ENCODE peak calls at places on chromosomes 6 and 20, in five cellular contexts. G is cardiac muscle cell, L is psoas muscle, E is lung, J is mesenchymal stem cell. I is an unnamed sample.

GRCh38 chr6:33815854-33816253 is 12.1 kb upstream of the MLN start:
- DNase-seq in J (peak), L (no peak), E (no peak), G (peak), I (no peak)

GRCh38 chr20:38970302-38970701 is 8.2 kb downstream of the DHX35 start:
- DNase-seq in L (no peak), E (no peak), J (peak), G (no peak), I (no peak)

GRCh38 chr6:118400582-118400981 is 147.5 kb upstream of the PLN start:
- DNase-seq in G (no peak), E (no peak), L (no peak), J (peak), I (no peak)

GRCh38 chr6:133705071-133705470 is 183.8 kb upstream of the TCF21 start:
- DNase-seq in J (no peak), E (no peak), L (no peak), G (no peak), I (no peak)

GRCh38 chr20:53943522-53944291 is 126.7 kb downstream of the BCAS1 start:
- DNase-seq in L (no peak), G (peak), E (no peak), J (peak), I (no peak)

GRCh38 chr6:48990746-48991145 is 472.3 kb downstream of the MMUT start:
- DNase-seq in J (no peak), G (no peak), E (no peak), L (no peak), I (no peak)

GRCh38 chr6:135054575-135055498 is at the start of gene HBS1L:
- DNase-seq in L (peak), G (peak), J (peak), E (peak), I (peak)

GRCh38 chr6:114063956-114064355 is 93.0 kb upstream of the HDAC2 start:
- DNase-seq in E (no peak), L (no peak), G (no peak), J (no peak), I (no peak)

GRCh38 chr6:35534396-35535170 is 21.9 kb upstream of the TULP1 start:
- DNase-seq in G (no peak), L (no peak), J (no peak), E (no peak), I (no peak)

GRCh38 chr6:142839686-142840040 is 105.3 kb downstream of the HIVEP2 start:
- DNase-seq in G (no peak), L (no peak), J (peak), E (no peak), I (no peak)
- H3K4me3 ChIP-seq in G (no peak), L (no peak), J (no peak), E (no peak), I (no peak)

GRCh38 chr20:20837574-20838021 is 125.2 kb upstream of the RALGAPA2 start:
- DNase-seq in L (peak), E (peak), J (peak), G (peak), I (peak)
- H3K4me3 ChIP-seq in L (peak), E (no peak), J (no peak), G (no peak), I (peak)

GRCh38 chr6:108873971-108874370 is 25.7 kb downstream of the ARMC2 start:
- DNase-seq in J (no peak), G (no peak), L (no peak), E (no peak), I (no peak)
- H3K4me3 ChIP-seq in J (no peak), G (no peak), L (no peak), E (no peak), I (no peak)

DNA sequence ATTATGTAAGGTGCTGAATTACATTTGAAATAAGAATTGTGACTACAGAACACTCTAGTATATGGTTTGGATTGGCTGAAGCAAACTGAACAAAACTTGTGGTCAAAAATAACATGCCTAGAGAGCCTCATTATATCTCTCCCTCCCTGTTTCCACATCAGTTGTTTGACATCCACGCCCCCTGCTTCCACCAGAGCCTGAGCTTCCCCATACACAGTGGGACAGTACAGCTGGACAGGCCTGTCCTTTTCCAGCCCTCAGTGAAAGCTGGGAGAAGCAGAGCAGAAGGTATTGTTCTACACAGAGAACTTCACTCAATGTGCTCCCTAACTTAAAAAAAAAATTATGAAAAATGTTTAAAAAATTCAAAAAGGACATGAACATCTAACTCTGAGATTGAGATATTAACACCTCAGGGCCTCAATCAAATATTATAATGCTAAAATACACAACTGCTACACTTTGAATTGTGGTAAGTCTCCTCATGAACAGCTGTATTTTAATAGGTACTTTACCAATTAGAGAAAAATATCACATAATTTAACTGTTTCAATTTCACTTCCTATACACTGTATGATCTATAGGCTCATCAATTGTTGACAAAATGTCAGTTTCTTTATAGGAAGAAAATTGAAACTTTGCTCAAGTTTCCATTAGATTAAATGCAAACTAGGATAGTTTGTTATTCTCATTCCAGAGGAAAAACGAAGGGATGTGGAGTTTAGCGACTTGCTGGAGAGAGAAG is 44.9 kb upstream of the SCML4 start:
- DNase-seq in G (no peak), J (no peak), E (no peak), L (no peak), I (no peak)
- H3K4me3 ChIP-seq in G (no peak), J (no peak), E (no peak), L (no peak), I (no peak)

GRCh38 chr6:152270301-152270925 is 366.7 kb downstream of the SYNE1 start:
- DNase-seq in G (no peak), J (peak), L (no peak), E (no peak), I (no peak)

GRCh38 chr6:152273002-152273401 is 364.2 kb downstream of the SYNE1 start:
- DNase-seq in G (no peak), E (no peak), J (no peak), L (no peak), I (no peak)

GRCh38 chr6:152272486-152272885 is 364.7 kb downstream of the SYNE1 start:
- DNase-seq in G (no peak), E (no peak), L (no peak), J (no peak), I (no peak)

GRCh38 chr6:152273638-152274037 is 363.5 kb downstream of the SYNE1 start:
- DNase-seq in E (no peak), J (no peak), L (peak), G (no peak), I (no peak)

GRCh38 chr6:152271681-152272464 is 365.3 kb downstream of the SYNE1 start:
- DNase-seq in G (no peak), L (no peak), E (no peak), J (no peak), I (no peak)
- H3K4me3 ChIP-seq in G (no peak), L (peak), E (no peak), J (no peak), I (peak)

DNA sequence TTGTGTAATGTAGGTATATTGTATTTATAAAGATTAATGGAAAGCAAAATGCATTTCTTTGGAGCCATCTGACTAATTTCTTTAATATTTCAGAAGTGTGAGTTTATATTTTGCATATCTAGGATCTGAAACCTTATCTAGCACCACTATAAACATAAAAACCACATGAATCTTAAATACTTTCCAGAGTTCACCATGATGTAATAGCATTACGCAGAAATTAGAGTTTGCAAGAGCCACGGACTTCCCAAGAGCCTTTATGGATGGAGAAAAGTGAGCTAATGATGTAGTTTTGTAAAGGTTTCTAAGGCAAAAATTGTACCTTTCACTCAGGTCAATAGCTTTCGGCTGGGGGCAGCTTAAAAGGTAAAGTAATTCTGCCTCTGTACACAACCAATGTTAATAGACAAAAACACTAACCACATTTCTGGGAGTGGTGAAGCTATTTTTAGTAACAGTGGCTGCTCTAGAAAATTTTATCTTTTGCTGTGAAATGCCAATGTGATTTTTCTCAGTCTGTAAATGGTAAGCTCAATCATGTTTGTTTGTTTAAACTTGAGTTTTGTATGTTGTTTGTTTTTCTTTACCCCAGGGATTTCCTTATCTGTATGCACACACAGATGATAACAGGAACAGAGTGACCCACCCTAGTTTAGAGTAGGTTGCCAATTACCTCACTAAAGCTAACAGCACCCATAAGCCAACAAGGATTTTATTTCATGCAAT is 80.5 kb downstream of the FILIP1 start:
- DNase-seq in L (no peak), E (no peak), J (peak), G (no peak), I (no peak)
- H3K4me3 ChIP-seq in L (no peak), E (no peak), J (no peak), G (no peak), I (no peak)

GRCh38 chr6:36735110-36735971 is 37.7 kb downstream of the RAB44 start:
- DNase-seq in E (peak), G (peak), J (peak), L (peak), I (peak)
- H3K4me3 ChIP-seq in E (no peak), G (no peak), J (no peak), L (peak), I (peak)

GRCh38 chr6:149320745-149321240 is 3.3 kb downstream of the TAB2 start:
- DNase-seq in L (no peak), E (no peak), G (no peak), J (no peak), I (no peak)
- H3K4me3 ChIP-seq in L (no peak), E (no peak), G (no peak), J (no peak), I (no peak)

GRCh38 chr6:44804016-44804415 is 416.5 kb downstream of the CDC5L start:
- DNase-seq in J (no peak), G (no peak), E (no peak), L (no peak), I (no peak)
- H3K4me3 ChIP-seq in J (no peak), G (no peak), E (no peak), L (no peak), I (no peak)